ENCODE peak calls at places on chromosome 7, in six cellular contexts. D, B, I, S, H and Q are unnamed samples.

GRCh38 chr7:101678713-101679112 is 49.6 kb upstream of the MYL10 start:
- DNase-seq in D (no peak), I (no peak), S (peak; percentile 37), H (no peak), B (no peak), Q (no peak)

GRCh38 chr7:82542665-82543064 is 99.1 kb upstream of the CACNA2D1 start:
- DNase-seq in B (no peak), I (peak; percentile 74), S (peak; percentile 85), H (no peak), D (peak; percentile 82), Q (no peak)

GRCh38 chr7:55502988-55503514 is 69.3 kb downstream of the VOPP1 start:
- DNase-seq in S (no peak), B (no peak), D (no peak), I (no peak), H (no peak), Q (no peak)

GRCh38 chr7:141333459-141333858 is 217.8 kb upstream of the AGK start:
- DNase-seq in D (no peak), S (no peak), I (no peak), B (no peak), H (peak; percentile 57), Q (peak; percentile 51)

GRCh38 chr7:55255501-55256445 is 109.4 kb upstream of the LANCL2 start:
- DNase-seq in I (no peak), B (peak; percentile 85), H (peak; percentile 85), S (peak; percentile 86), D (peak; percentile 82), Q (peak; percentile 90)

GRCh38 chr7:137109966-137110930 is 233.3 kb downstream of the PTN start:
- DNase-seq in D (peak; percentile 61), I (no peak), H (no peak), S (peak; percentile 26), B (no peak), Q (no peak)

GRCh38 chr7:156903232-156903909 is 10.4 kb upstream of the LMBR1 start:
- DNase-seq in D (peak; percentile 69), B (no peak), H (no peak), S (peak; percentile 53), I (no peak), Q (no peak)

GRCh38 chr7:158976468-158976848 is 120.1 kb downstream of the DYNC2I1 start:
- DNase-seq in S (peak; percentile 8), I (no peak), H (no peak), D (no peak), B (no peak), Q (no peak)

GRCh38 chr7:55409474-55410225 is 44.5 kb downstream of the LANCL2 start:
- DNase-seq in B (peak; percentile 40), I (no peak), D (no peak), H (no peak), S (no peak), Q (no peak)

GRCh38 chr7:26182706-26183105 is 17.8 kb downstream of the HNRNPA2B1 start:
- DNase-seq in B (no peak), H (no peak), I (no peak), S (no peak), D (no peak), Q (no peak)

GRCh38 chr7:143041346-143041745 is 10.8 kb upstream of the OR6V1 start:
- DNase-seq in I (no peak), H (no peak), B (no peak), S (no peak), D (no peak), Q (no peak)

GRCh38 chr7:103381280-103382061 is 34.0 kb downstream of the PSMC2 start:
- DNase-seq in H (no peak), S (no peak), I (no peak), D (no peak), B (no peak), Q (no peak)

GRCh38 chr7:73715648-73716317 is 3.7 kb downstream of the STX1A start:
- DNase-seq in H (peak; percentile 63), I (peak; percentile 82), B (peak; percentile 39), S (peak; percentile 83), D (peak; percentile 92), Q (no peak)

GRCh38 chr7:140675726-140676125 is 3.0 kb downstream of the ADCK2 start:
- DNase-seq in D (no peak), H (no peak), S (no peak), B (no peak), I (no peak), Q (no peak)

GRCh38 chr7:129240119-129240815 is 15.4 kb downstream of the AHCYL2 start:
- DNase-seq in I (no peak), D (no peak), S (no peak), H (no peak), B (no peak), Q (no peak)

GRCh38 chr7:29976673-29977072 is 12.9 kb downstream of the SCRN1 start:
- DNase-seq in S (peak; percentile 90), I (no peak), D (peak; percentile 89), H (no peak), B (no peak), Q (no peak)

GRCh38 chr7:16301251-16301650 is 120.1 kb downstream of the CRPPA start:
- DNase-seq in D (no peak), B (no peak), I (no peak), S (no peak), H (no peak), Q (no peak)

GRCh38 chr7:105857009-105857952 is 19.1 kb downstream of the ATXN7L1 start:
- DNase-seq in D (no peak), S (no peak), B (no peak), I (no peak), H (no peak), Q (no peak)

GRCh38 chr7:105854516-105854915 is 21.9 kb downstream of the ATXN7L1 start:
- DNase-seq in I (no peak), H (no peak), D (peak; percentile 7), B (no peak), S (no peak), Q (no peak)

GRCh38 chr7:105851064-105851463 is 25.3 kb downstream of the ATXN7L1 start:
- DNase-seq in H (no peak), I (no peak), B (no peak), D (no peak), S (no peak), Q (no peak)

GRCh38 chr7:105849122-105849855 is 27.1 kb downstream of the ATXN7L1 start:
- DNase-seq in D (peak; percentile 32), I (no peak), S (peak; percentile 12), B (no peak), H (no peak), Q (no peak)

DNA sequence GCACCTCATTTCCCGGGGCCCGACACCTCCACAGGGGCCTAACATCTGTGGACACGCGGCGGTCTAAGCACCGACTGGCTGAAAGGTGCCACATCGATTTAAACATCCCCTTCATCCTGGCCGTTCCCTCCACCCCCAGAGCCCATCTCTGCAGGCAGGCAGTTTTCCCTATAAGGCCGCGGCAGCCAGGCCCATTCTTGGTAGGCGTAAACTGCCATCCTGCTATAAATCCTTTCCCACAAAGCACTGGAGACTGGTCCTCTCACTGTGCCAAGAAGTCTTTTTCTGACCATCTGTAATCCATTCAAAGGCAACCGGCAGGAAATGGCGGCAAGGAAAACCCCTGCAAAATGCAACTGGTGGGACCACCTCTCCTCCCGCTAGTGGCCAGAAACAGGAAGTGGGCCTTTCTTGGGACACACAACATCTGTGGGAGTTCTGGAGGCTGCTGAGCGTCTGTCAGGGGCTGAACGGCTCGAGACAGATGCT is 22.4 kb downstream of the ATXN7L1 start:
- DNase-seq in S (peak; percentile 38), H (peak; percentile 37), I (no peak), B (no peak), D (peak; percentile 28), Q (peak; percentile 22)
- TF ChIP-seq CTCF in S (peak; percentile 12), H (no peak), I (peak; percentile 23), B (no peak), D (peak; percentile 3), Q (no peak)

GRCh38 chr7:122532406-122533269 is 166.3 kb downstream of the RNF133 start:
- DNase-seq in I (no peak), D (peak; percentile 45), S (peak; percentile 32), H (no peak), B (peak; percentile 2), Q (no peak)

GRCh38 chr7:122525355-122525754 is 173.6 kb downstream of the RNF133 start:
- DNase-seq in B (no peak), H (no peak), I (no peak), D (no peak), S (no peak), Q (no peak)

GRCh38 chr7:122528879-122529481 is 169.9 kb downstream of the RNF133 start:
- DNase-seq in S (peak; percentile 67), D (peak; percentile 71), H (no peak), I (no peak), B (peak; percentile 10), Q (no peak)
- TF ChIP-seq CTCF in S (peak; percentile 47), D (peak; percentile 46), H (peak; percentile 68), I (no peak), B (peak; percentile 49), Q (peak; percentile 82)

DNA sequence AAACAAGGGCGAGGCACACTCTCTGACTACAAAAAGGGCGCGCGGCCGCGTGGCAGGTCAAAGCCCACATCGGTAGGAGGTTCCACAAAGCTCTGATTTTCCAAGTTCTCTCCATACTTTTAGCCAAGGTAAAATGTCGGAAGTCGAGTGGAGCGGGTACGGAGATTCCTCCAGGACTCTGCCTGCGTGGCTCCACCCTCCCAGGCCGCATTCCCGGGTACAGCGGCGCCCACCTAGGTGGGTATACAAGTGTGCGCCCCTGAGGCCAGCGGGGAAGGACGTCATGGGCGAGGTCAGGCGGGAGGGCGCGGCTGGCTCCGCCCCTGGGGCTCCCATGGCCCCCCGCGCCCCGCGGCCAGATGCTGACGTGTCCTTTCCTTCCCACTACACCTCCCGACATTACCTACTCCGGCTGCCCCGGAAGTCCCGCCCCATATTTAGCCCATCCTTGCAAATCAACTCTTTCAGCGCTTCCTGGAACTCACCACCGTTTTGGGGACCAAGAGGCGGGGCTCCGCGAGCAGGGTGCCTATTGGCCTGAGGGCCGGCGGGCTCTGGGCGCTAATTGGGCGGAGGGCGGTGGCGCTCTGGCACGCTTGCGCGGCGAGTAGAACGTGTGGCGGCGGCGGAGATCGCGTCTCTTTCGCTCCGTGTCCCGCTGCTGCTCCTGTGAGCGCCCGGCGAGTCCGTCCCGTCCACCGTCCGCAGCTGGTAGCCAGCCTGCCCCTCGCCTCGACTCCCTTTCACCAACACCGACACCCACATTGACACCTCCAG is at the start of gene SND1:
- DNase-seq in S (peak; percentile 100), I (peak; percentile 95), H (peak; percentile 98), D (peak; percentile 99), B (peak; percentile 97), Q (peak; percentile 95)
- TF ChIP-seq CTCF in S (no peak), I (no peak), H (no peak), D (no peak), B (no peak), Q (no peak)

GRCh38 chr7:87316097-87316700 is 29.3 kb upstream of the CROT start:
- DNase-seq in I (no peak), H (no peak), D (no peak), B (peak; percentile 30), S (no peak), Q (no peak)

GRCh38 chr7:87316846-87317545 is 28.5 kb upstream of the CROT start:
- DNase-seq in H (no peak), I (peak; percentile 77), B (no peak), S (peak; percentile 73), D (peak; percentile 83), Q (no peak)

GRCh38 chr7:87317691-87318245 is 27.7 kb upstream of the CROT start:
- DNase-seq in B (no peak), I (no peak), S (no peak), H (no peak), D (no peak), Q (no peak)

DNA sequence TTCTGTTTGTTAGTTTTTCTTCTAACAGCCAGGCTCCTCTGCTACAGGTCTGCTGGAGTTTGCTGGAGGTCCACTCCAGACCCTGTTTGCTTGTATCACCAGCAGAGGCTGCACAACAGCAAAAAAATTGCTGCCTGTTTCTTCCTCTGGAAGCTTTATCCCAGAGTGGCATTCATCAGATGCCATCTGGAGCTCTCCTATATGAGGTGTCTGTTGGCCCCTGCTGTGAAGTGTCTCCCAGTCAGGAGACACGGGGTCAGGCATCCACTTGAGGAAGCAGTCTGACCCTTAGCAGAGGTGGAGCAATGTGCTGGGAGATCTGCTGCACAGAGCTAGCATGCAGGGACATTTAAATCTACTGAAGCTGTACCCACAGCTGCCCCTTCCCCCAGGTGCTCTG is 26.7 kb upstream of the CROT start:
- DNase-seq in B (no peak), H (no peak), I (no peak), S (no peak), D (no peak), Q (no peak)
- TF ChIP-seq CTCF in B (no peak), H (no peak), I (no peak), S (no peak), D (no peak), Q (no peak)